ENCODE peak calls at places on chromosome 15, in five cellular contexts. One of them, this sample, is unnamed.

GRCh38 chr15:74578496-74578994 is 37.1 kb upstream of the CLK3 start:
- DNase-seq in fibroblast of pulmonary artery: no peak
- DNase-seq in lower lobe of right lung: no peak
- DNase-seq in ovary: no peak
- DNase-seq in tibial artery: no peak
- DNase-seq in this sample: no peak

GRCh38 chr15:68187559-68187958 is 17.6 kb downstream of the CALML4 start:
- DNase-seq in fibroblast of pulmonary artery: peak
- DNase-seq in lower lobe of right lung: no peak
- DNase-seq in ovary: peak
- DNase-seq in tibial artery: no peak
- DNase-seq in this sample: peak

GRCh38 chr15:38685686-38686339 is 121.2 kb upstream of the RASGRP1 start:
- DNase-seq in fibroblast of pulmonary artery: no peak
- DNase-seq in lower lobe of right lung: no peak
- DNase-seq in ovary: no peak
- DNase-seq in tibial artery: no peak
- DNase-seq in this sample: no peak

GRCh38 chr15:29776859-29777258 is 45.4 kb downstream of the TJP1 start:
- DNase-seq in fibroblast of pulmonary artery: no peak
- DNase-seq in lower lobe of right lung: no peak
- DNase-seq in ovary: no peak
- DNase-seq in tibial artery: no peak
- DNase-seq in this sample: no peak

GRCh38 chr15:48285329-48286214 is 45.7 kb upstream of the DUT start:
- DNase-seq in fibroblast of pulmonary artery: peak
- DNase-seq in lower lobe of right lung: no peak
- DNase-seq in ovary: peak
- DNase-seq in tibial artery: peak
- DNase-seq in this sample: peak

GRCh38 chr15:67824900-67825879 is at the start of gene SKOR1:
- DNase-seq in fibroblast of pulmonary artery: peak
- DNase-seq in lower lobe of right lung: no peak
- DNase-seq in ovary: no peak
- DNase-seq in tibial artery: no peak
- DNase-seq in this sample: no peak

GRCh38 chr15:39887832-39888231 is 32.2 kb downstream of the GPR176 start:
- DNase-seq in fibroblast of pulmonary artery: peak
- DNase-seq in lower lobe of right lung: no peak
- DNase-seq in ovary: no peak
- DNase-seq in tibial artery: peak
- DNase-seq in this sample: peak

GRCh38 chr15:31308185-31308639 is 18.4 kb upstream of the KLF13 start:
- DNase-seq in fibroblast of pulmonary artery: no peak
- DNase-seq in lower lobe of right lung: no peak
- DNase-seq in ovary: no peak
- DNase-seq in tibial artery: no peak
- DNase-seq in this sample: no peak

GRCh38 chr15:39574416-39574815 is 6.5 kb upstream of the THBS1 start:
- DNase-seq in fibroblast of pulmonary artery: peak
- DNase-seq in lower lobe of right lung: no peak
- DNase-seq in ovary: no peak
- DNase-seq in tibial artery: no peak
- DNase-seq in this sample: no peak

GRCh38 chr15:55387027-55387426 is 21.1 kb downstream of the CCPG1 start:
- DNase-seq in fibroblast of pulmonary artery: no peak
- DNase-seq in lower lobe of right lung: no peak
- DNase-seq in ovary: no peak
- DNase-seq in tibial artery: no peak
- DNase-seq in this sample: no peak

GRCh38 chr15:77335298-77335697 is 84.6 kb downstream of the PEAK1 start:
- DNase-seq in fibroblast of pulmonary artery: peak
- DNase-seq in lower lobe of right lung: no peak
- DNase-seq in ovary: no peak
- DNase-seq in tibial artery: peak
- DNase-seq in this sample: peak

GRCh38 chr15:63401714-63402497 is 20.3 kb upstream of the CA12 start:
- DNase-seq in fibroblast of pulmonary artery: no peak
- DNase-seq in lower lobe of right lung: no peak
- DNase-seq in ovary: no peak
- DNase-seq in tibial artery: no peak
- DNase-seq in this sample: no peak

GRCh38 chr15:63403254-63403945 is 21.8 kb upstream of the CA12 start:
- DNase-seq in fibroblast of pulmonary artery: peak
- DNase-seq in lower lobe of right lung: no peak
- DNase-seq in ovary: no peak
- DNase-seq in tibial artery: no peak
- DNase-seq in this sample: no peak

GRCh38 chr15:63401078-63401477 is 19.4 kb upstream of the CA12 start:
- DNase-seq in fibroblast of pulmonary artery: no peak
- DNase-seq in lower lobe of right lung: no peak
- DNase-seq in ovary: no peak
- DNase-seq in tibial artery: no peak
- DNase-seq in this sample: no peak

GRCh38 chr15:63405159-63405558 is 23.5 kb upstream of the CA12 start:
- DNase-seq in fibroblast of pulmonary artery: no peak
- DNase-seq in lower lobe of right lung: no peak
- DNase-seq in ovary: no peak
- DNase-seq in tibial artery: no peak
- DNase-seq in this sample: no peak

GRCh38 chr15:63402498-63403253 is 21.0 kb upstream of the CA12 start:
- DNase-seq in fibroblast of pulmonary artery: peak
- DNase-seq in lower lobe of right lung: no peak
- DNase-seq in ovary: no peak
- DNase-seq in tibial artery: no peak
- DNase-seq in this sample: peak
- TF ChIP-seq CTCF in fibroblast of pulmonary artery: peak
- TF ChIP-seq CTCF in lower lobe of right lung: peak
- TF ChIP-seq CTCF in ovary: peak
- TF ChIP-seq CTCF in tibial artery: peak
- TF ChIP-seq CTCF in this sample: peak

DNA sequence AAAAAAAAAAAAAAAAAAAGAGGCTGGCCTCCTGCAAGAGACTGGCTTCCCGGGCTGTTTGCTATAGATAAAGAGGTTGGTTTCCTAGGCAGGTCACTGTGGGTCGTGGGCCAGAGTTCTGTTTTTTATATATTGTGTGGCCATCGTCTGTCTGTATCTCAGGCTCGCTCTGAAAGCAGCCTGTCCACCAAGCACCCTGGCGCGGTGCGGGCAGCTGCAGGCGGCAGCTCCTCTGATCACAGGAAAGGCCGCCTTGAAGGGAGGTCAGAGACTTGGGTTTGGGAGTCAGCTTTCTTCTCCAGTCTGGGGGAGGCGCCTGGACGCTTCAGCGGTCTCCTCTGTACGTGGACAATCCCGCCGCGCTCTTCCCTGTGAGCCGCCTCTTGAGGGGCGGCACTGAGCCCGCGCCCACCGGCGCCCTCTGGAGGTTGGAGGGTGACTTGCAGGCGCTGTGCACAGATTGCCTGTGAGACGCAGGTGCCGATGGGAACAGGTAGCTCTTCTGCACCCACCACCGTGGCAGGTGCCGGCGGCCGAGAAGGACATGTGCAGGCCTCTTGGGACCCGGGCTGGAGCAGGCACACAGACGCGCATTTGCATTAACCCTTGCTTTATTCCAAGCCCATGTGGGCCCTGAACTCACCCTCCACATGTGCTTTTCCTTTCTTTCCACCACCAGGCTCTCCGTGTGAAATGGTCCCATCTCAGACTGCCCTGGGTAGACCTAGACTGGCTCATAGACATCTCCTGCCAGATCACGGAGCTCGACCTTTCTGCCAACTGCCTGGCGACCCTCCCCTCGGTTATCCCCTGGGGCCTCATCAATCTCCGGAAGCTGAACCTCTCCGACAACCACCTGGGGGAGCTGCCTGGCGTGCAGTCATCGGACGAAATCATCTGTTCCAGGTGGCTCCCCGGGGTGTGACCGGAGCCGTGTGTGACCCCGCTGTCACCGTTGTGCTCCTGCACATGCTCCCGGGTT is 89.3 kb downstream of the LRRK1 start:
- DNase-seq in fibroblast of pulmonary artery: peak
- DNase-seq in lower lobe of right lung: peak
- DNase-seq in ovary: peak
- DNase-seq in tibial artery: peak
- DNase-seq in this sample: peak
- H3K4me3 ChIP-seq in fibroblast of pulmonary artery: peak
- H3K4me3 ChIP-seq in lower lobe of right lung: peak
- H3K4me3 ChIP-seq in ovary: peak
- H3K4me3 ChIP-seq in tibial artery: peak
- H3K4me3 ChIP-seq in this sample: no peak

GRCh38 chr15:86135030-86135429 is 55.4 kb downstream of the AGBL1 start:
- DNase-seq in fibroblast of pulmonary artery: no peak
- DNase-seq in lower lobe of right lung: no peak
- DNase-seq in ovary: no peak
- DNase-seq in tibial artery: peak
- DNase-seq in this sample: no peak
- TF ChIP-seq CTCF in fibroblast of pulmonary artery: no peak
- TF ChIP-seq CTCF in lower lobe of right lung: no peak
- TF ChIP-seq CTCF in ovary: no peak
- TF ChIP-seq CTCF in tibial artery: no peak
- TF ChIP-seq CTCF in this sample: no peak

GRCh38 chr15:25051399-25052154 is 96.8 kb downstream of the SNRPN start:
- DNase-seq in fibroblast of pulmonary artery: no peak
- DNase-seq in lower lobe of right lung: no peak
- DNase-seq in ovary: no peak
- DNase-seq in tibial artery: no peak
- DNase-seq in this sample: no peak
- H3K4me3 ChIP-seq in fibroblast of pulmonary artery: no peak
- H3K4me3 ChIP-seq in lower lobe of right lung: no peak
- H3K4me3 ChIP-seq in ovary: no peak
- H3K4me3 ChIP-seq in tibial artery: no peak
- H3K4me3 ChIP-seq in this sample: no peak

GRCh38 chr15:45201557-45202246 is 13.9 kb upstream of the SHF start:
- DNase-seq in fibroblast of pulmonary artery: no peak
- DNase-seq in lower lobe of right lung: no peak
- DNase-seq in ovary: no peak
- DNase-seq in tibial artery: no peak
- DNase-seq in this sample: no peak

GRCh38 chr15:45200799-45201556 is 13.2 kb upstream of the SHF start:
- DNase-seq in fibroblast of pulmonary artery: peak
- DNase-seq in lower lobe of right lung: peak
- DNase-seq in ovary: peak
- DNase-seq in tibial artery: peak
- DNase-seq in this sample: peak

GRCh38 chr15:45200001-45200798 is 12.4 kb upstream of the SHF start:
- DNase-seq in fibroblast of pulmonary artery: peak
- DNase-seq in lower lobe of right lung: peak
- DNase-seq in ovary: peak
- DNase-seq in tibial artery: peak
- DNase-seq in this sample: peak

GRCh38 chr15:45203182-45203581 is 15.4 kb upstream of the SHF start:
- DNase-seq in fibroblast of pulmonary artery: peak
- DNase-seq in lower lobe of right lung: no peak
- DNase-seq in ovary: no peak
- DNase-seq in tibial artery: no peak
- DNase-seq in this sample: no peak

DNA sequence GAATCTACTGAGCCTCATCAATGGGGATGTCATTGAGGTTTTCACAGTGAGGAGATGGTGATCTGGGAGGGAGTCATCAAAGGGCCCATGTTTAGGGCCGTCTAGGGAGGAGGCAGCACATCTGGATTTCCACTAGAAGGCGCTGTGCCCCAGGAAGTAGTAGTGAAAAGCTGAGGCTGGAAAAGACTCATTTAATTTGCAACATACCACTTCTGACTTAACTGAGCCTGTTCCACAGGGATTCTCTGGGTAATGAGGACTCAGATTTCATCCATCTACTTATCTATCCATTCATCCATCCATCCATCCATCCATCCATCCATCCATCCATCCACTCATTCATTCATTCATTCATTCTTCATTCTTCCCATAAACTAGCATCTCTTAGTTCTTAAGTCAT is 17.4 kb upstream of the SHF start:
- DNase-seq in fibroblast of pulmonary artery: peak
- DNase-seq in lower lobe of right lung: no peak
- DNase-seq in ovary: no peak
- DNase-seq in tibial artery: peak
- DNase-seq in this sample: peak
- TF ChIP-seq CTCF in fibroblast of pulmonary artery: peak
- TF ChIP-seq CTCF in lower lobe of right lung: peak
- TF ChIP-seq CTCF in ovary: peak
- TF ChIP-seq CTCF in tibial artery: peak
- TF ChIP-seq CTCF in this sample: peak

DNA sequence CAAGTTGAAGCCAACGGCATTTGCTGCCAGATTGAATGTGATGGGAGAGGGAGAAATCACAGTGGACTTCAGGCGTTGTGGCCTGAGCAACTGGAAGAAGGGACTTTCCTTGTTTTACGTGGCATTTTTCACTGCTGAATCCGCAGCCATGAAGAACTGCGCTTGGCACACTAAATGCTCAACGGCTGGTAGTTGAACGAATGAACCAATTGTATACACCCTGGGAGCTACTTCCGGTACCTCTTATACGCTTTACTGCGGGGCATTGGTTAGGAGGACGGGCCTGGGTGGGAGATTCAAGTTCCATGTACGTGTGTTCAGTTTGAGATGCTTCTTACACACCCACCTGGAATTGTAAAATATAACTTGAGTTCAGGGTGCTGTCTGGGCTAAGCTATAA is 5.2 kb downstream of the SYNM start:
- DNase-seq in fibroblast of pulmonary artery: no peak
- DNase-seq in lower lobe of right lung: peak
- DNase-seq in ovary: no peak
- DNase-seq in tibial artery: no peak
- DNase-seq in this sample: no peak
- H3K4me3 ChIP-seq in fibroblast of pulmonary artery: no peak
- H3K4me3 ChIP-seq in lower lobe of right lung: no peak
- H3K4me3 ChIP-seq in ovary: no peak
- H3K4me3 ChIP-seq in tibial artery: peak
- H3K4me3 ChIP-seq in this sample: no peak

GRCh38 chr15:51121118-51121517 is 26.4 kb upstream of the TNFAIP8L3 start:
- DNase-seq in fibroblast of pulmonary artery: peak
- DNase-seq in lower lobe of right lung: no peak
- DNase-seq in ovary: peak
- DNase-seq in tibial artery: peak
- DNase-seq in this sample: peak
- TF ChIP-seq CTCF in fibroblast of pulmonary artery: no peak
- TF ChIP-seq CTCF in lower lobe of right lung: no peak
- TF ChIP-seq CTCF in ovary: no peak
- TF ChIP-seq CTCF in tibial artery: no peak
- TF ChIP-seq CTCF in this sample: no peak